ENCODE peak calls at places on chromosomes 16 and 17, in nine cellular contexts. One of them, this sample, is unnamed.

GRCh38 chr17:6507535-6507934 is 48.8 kb downstream of the PITPNM3 start:
- DNase-seq in fibroblast of the conjunctiva: peak
- DNase-seq in NCI-H1092: no peak
- DNase-seq in SW 1271: peak
- DNase-seq in activated naive CD4-positive, alpha-beta T cell treated with anti-CD3 and anti-CD28 coated beads, Interleukin-2, amount 10 ng/mL, durations not matched to agents 7 days and 5 days: no peak
- DNase-seq in T-helper 17 cell: no peak
- DNase-seq in SK-MEL-5: no peak
- DNase-seq in effector memory CD4-positive, alpha-beta T cell: no peak
- DNase-seq in Calu3: peak
- DNase-seq in this sample: no peak

GRCh38 chr16:89847930-89848297 is 19.6 kb downstream of the SPIRE2 start:
- DNase-seq in fibroblast of the conjunctiva: no peak
- DNase-seq in NCI-H1092: no peak
- DNase-seq in SW 1271: no peak
- DNase-seq in activated naive CD4-positive, alpha-beta T cell treated with anti-CD3 and anti-CD28 coated beads, Interleukin-2, amount 10 ng/mL, durations not matched to agents 7 days and 5 days: no peak
- DNase-seq in T-helper 17 cell: no peak
- DNase-seq in SK-MEL-5: no peak
- DNase-seq in effector memory CD4-positive, alpha-beta T cell: no peak
- DNase-seq in Calu3: no peak
- DNase-seq in this sample: no peak

GRCh38 chr16:85752511-85753420 is 1.9 kb upstream of the C16orf74 start:
- DNase-seq in fibroblast of the conjunctiva: no peak
- DNase-seq in NCI-H1092: peak
- DNase-seq in SW 1271: no peak
- DNase-seq in activated naive CD4-positive, alpha-beta T cell treated with anti-CD3 and anti-CD28 coated beads, Interleukin-2, amount 10 ng/mL, durations not matched to agents 7 days and 5 days: no peak
- DNase-seq in T-helper 17 cell: no peak
- DNase-seq in SK-MEL-5: peak
- DNase-seq in effector memory CD4-positive, alpha-beta T cell: no peak
- DNase-seq in Calu3: peak
- DNase-seq in this sample: no peak

GRCh38 chr17:4739122-4740024 is at the start of the genes CXCL16 and ZMYND15:
- DNase-seq in fibroblast of the conjunctiva: no peak
- DNase-seq in NCI-H1092: no peak
- DNase-seq in SW 1271: no peak
- DNase-seq in activated naive CD4-positive, alpha-beta T cell treated with anti-CD3 and anti-CD28 coated beads, Interleukin-2, amount 10 ng/mL, durations not matched to agents 7 days and 5 days: peak
- DNase-seq in T-helper 17 cell: peak
- DNase-seq in SK-MEL-5: peak
- DNase-seq in effector memory CD4-positive, alpha-beta T cell: peak
- DNase-seq in Calu3: peak
- DNase-seq in this sample: peak

GRCh38 chr17:416293-417206 is 63.9 kb upstream of the RPH3AL start:
- DNase-seq in fibroblast of the conjunctiva: no peak
- DNase-seq in NCI-H1092: no peak
- DNase-seq in SW 1271: no peak
- DNase-seq in activated naive CD4-positive, alpha-beta T cell treated with anti-CD3 and anti-CD28 coated beads, Interleukin-2, amount 10 ng/mL, durations not matched to agents 7 days and 5 days: peak
- DNase-seq in T-helper 17 cell: peak
- DNase-seq in SK-MEL-5: no peak
- DNase-seq in effector memory CD4-positive, alpha-beta T cell: no peak
- DNase-seq in Calu3: no peak
- DNase-seq in this sample: peak

GRCh38 chr16:11181889-11182279 is 74.1 kb downstream of the SOCS1 start:
- DNase-seq in fibroblast of the conjunctiva: no peak
- DNase-seq in NCI-H1092: no peak
- DNase-seq in SW 1271: no peak
- DNase-seq in activated naive CD4-positive, alpha-beta T cell treated with anti-CD3 and anti-CD28 coated beads, Interleukin-2, amount 10 ng/mL, durations not matched to agents 7 days and 5 days: no peak
- DNase-seq in T-helper 17 cell: no peak
- DNase-seq in SK-MEL-5: no peak
- DNase-seq in effector memory CD4-positive, alpha-beta T cell: no peak
- DNase-seq in Calu3: no peak
- DNase-seq in this sample: no peak

GRCh38 chr17:56570199-56570598 is 23.3 kb upstream of the NOG start:
- DNase-seq in fibroblast of the conjunctiva: no peak
- DNase-seq in NCI-H1092: no peak
- DNase-seq in SW 1271: no peak
- DNase-seq in activated naive CD4-positive, alpha-beta T cell treated with anti-CD3 and anti-CD28 coated beads, Interleukin-2, amount 10 ng/mL, durations not matched to agents 7 days and 5 days: no peak
- DNase-seq in T-helper 17 cell: no peak
- DNase-seq in SK-MEL-5: no peak
- DNase-seq in effector memory CD4-positive, alpha-beta T cell: no peak
- DNase-seq in Calu3: no peak
- DNase-seq in this sample: no peak

GRCh38 chr17:38507436-38507835 is 79.2 kb downstream of the ARHGAP23 start:
- DNase-seq in fibroblast of the conjunctiva: no peak
- DNase-seq in NCI-H1092: no peak
- DNase-seq in SW 1271: no peak
- DNase-seq in activated naive CD4-positive, alpha-beta T cell treated with anti-CD3 and anti-CD28 coated beads, Interleukin-2, amount 10 ng/mL, durations not matched to agents 7 days and 5 days: no peak
- DNase-seq in T-helper 17 cell: no peak
- DNase-seq in SK-MEL-5: no peak
- DNase-seq in effector memory CD4-positive, alpha-beta T cell: no peak
- DNase-seq in Calu3: no peak
- DNase-seq in this sample: no peak

GRCh38 chr17:19720210-19720475 is 3.8 kb upstream of the SLC47A2 start:
- DNase-seq in fibroblast of the conjunctiva: no peak
- DNase-seq in NCI-H1092: no peak
- DNase-seq in SW 1271: no peak
- DNase-seq in activated naive CD4-positive, alpha-beta T cell treated with anti-CD3 and anti-CD28 coated beads, Interleukin-2, amount 10 ng/mL, durations not matched to agents 7 days and 5 days: no peak
- DNase-seq in T-helper 17 cell: no peak
- DNase-seq in SK-MEL-5: no peak
- DNase-seq in effector memory CD4-positive, alpha-beta T cell: no peak
- DNase-seq in Calu3: no peak
- DNase-seq in this sample: no peak

GRCh38 chr17:78128616-78129384 is at the start of gene TMC6:
- DNase-seq in fibroblast of the conjunctiva: no peak
- DNase-seq in NCI-H1092: no peak
- DNase-seq in SW 1271: peak
- DNase-seq in activated naive CD4-positive, alpha-beta T cell treated with anti-CD3 and anti-CD28 coated beads, Interleukin-2, amount 10 ng/mL, durations not matched to agents 7 days and 5 days: peak
- DNase-seq in T-helper 17 cell: peak
- DNase-seq in SK-MEL-5: peak
- DNase-seq in effector memory CD4-positive, alpha-beta T cell: peak
- DNase-seq in Calu3: peak
- DNase-seq in this sample: peak